ENCODE peak calls at places on chromosomes 6 and 20, in seven cellular contexts. W is left lung, G is lung, Y is cardiac muscle cell, S is PC-3, B is A549, T is pancreas. O is an unnamed sample. For H3K9me3, the result is how much of the 10 kb centered on the place peaks cover.

GRCh38 chr6:142341855-142342330 is 40.1 kb downstream of the ADGRG6 start:
- DNase-seq in W (no peak), G (no peak), Y (no peak), S (no peak), B (no peak), T (no peak), O (no peak)

GRCh38 chr6:113842165-113842564 is 15.0 kb upstream of the MARCKS start:
- DNase-seq in W (no peak), G (no peak), Y (no peak), S (no peak), B (no peak), T (no peak), O (no peak)

GRCh38 chr6:158290659-158291058 is 21.6 kb upstream of the TULP4 start:
- DNase-seq in W (no peak), G (no peak), Y (no peak), S (no peak), B (no peak), T (no peak), O (no peak)

GRCh38 chr6:26223677-26224546 is 136.7 kb downstream of the HFE start:
- DNase-seq in W (no peak), G (no peak), Y (peak), S (peak), B (peak), T (no peak), O (peak)

GRCh38 chr6:134195164-134195906 is 122.6 kb downstream of the SGK1 start:
- DNase-seq in W (no peak), G (no peak), Y (peak), S (no peak), B (no peak), T (no peak), O (no peak)

GRCh38 chr6:49202923-49203322 is 260.1 kb downstream of the MMUT start:
- DNase-seq in W (no peak), G (no peak), Y (peak), S (no peak), B (no peak), T (no peak), O (no peak)

GRCh38 chr6:37409501-37409900 is 23.5 kb upstream of the CMTR1 start:
- DNase-seq in W (no peak), G (no peak), Y (no peak), S (no peak), B (no peak), T (no peak), O (no peak)

GRCh38 chr6:36678488-36679042 is at the start of gene CDKN1A:
- DNase-seq in W (peak), G (peak), Y (peak), S (peak), B (peak), T (peak), O (peak)

GRCh38 chr6:11772109-11772830 is 6.3 kb downstream of the ADTRP start:
- DNase-seq in W (no peak), G (no peak), Y (peak), S (peak), B (peak), T (no peak), O (peak)

GRCh38 chr6:2168480-2168879 is 76.9 kb downstream of the GMDS start:
- DNase-seq in W (no peak), G (no peak), Y (no peak), S (no peak), B (no peak), T (no peak), O (no peak)

GRCh38 chr6:37713529-37714119 is 15.9 kb upstream of the MDGA1 start:
- DNase-seq in W (no peak), G (no peak), Y (peak), S (no peak), B (no peak), T (no peak), O (peak)

GRCh38 chr20:35225319-35226125 is 968 bp upstream of the MMP24 start:
- DNase-seq in W (no peak), G (no peak), Y (peak), S (no peak), B (no peak), T (no peak), O (no peak)

GRCh38 chr6:33896391-33897192 is 92.8 kb upstream of the MLN start:
- DNase-seq in W (peak), G (no peak), Y (peak), S (peak), B (no peak), T (no peak), O (no peak)

GRCh38 chr6:138036111-138036510 is 71.1 kb downstream of the PERP start:
- DNase-seq in W (no peak), G (no peak), Y (no peak), S (peak), B (no peak), T (no peak), O (no peak)

GRCh38 chr20:62312662-62312977 is 9.8 kb downstream of the ADRM1 start:
- DNase-seq in W (no peak), G (no peak), Y (no peak), S (no peak), B (no peak), T (no peak), O (no peak)

GRCh38 chr20:43537921-43538854 is 20.6 kb upstream of the SGK2 start:
- DNase-seq in W (no peak), G (peak), Y (peak), S (peak), B (peak), T (peak), O (peak)

GRCh38 chr20:45985573-45985972 is 13.6 kb upstream of the ZNF335 start:
- DNase-seq in W (no peak), G (no peak), Y (peak), S (no peak), B (peak), T (no peak), O (no peak)

GRCh38 chr6:148611213-148611612 is 135.6 kb upstream of the UST start:
- DNase-seq in W (no peak), G (peak), Y (peak), S (peak), B (no peak), T (no peak), O (no peak)

GRCh38 chr20:22430154-22430745 is 154.1 kb downstream of the FOXA2 start:
- DNase-seq in W (no peak), G (no peak), Y (peak), S (peak), B (peak), T (no peak), O (peak)

GRCh38 chr20:19304886-19305415 is 92.5 kb downstream of the SLC24A3 start:
- DNase-seq in W (no peak), G (no peak), Y (no peak), S (no peak), B (no peak), T (no peak), O (no peak)

GRCh38 chr6:2875840-2876207 is 27.3 kb downstream of the SERPINB9 start:
- DNase-seq in W (peak), G (peak), Y (peak), S (no peak), B (no peak), T (peak), O (no peak)

GRCh38 chr6:11196511-11197174 is 35.8 kb downstream of the NEDD9 start:
- DNase-seq in W (no peak), G (no peak), Y (peak), S (no peak), B (no peak), T (no peak), O (peak)

GRCh38 chr20:8223096-8223870 is 91.2 kb downstream of the PLCB1 start:
- DNase-seq in W (no peak), G (no peak), Y (peak), S (peak), B (peak), T (no peak), O (no peak)

GRCh38 chr6:136963259-136963658 is 41.2 kb downstream of the SLC35D3 start:
- DNase-seq in W (no peak), G (no peak), Y (no peak), S (no peak), B (no peak), T (no peak), O (no peak)

GRCh38 chr20:24393903-24394302 is 75.5 kb upstream of the SYNDIG1 start:
- DNase-seq in W (no peak), G (no peak), Y (no peak), S (no peak), B (no peak), T (no peak), O (no peak)

GRCh38 chr20:460707-461106 is 1.6 kb downstream of the TBC1D20 start:
- DNase-seq in W (no peak), G (no peak), Y (peak), S (no peak), B (no peak), T (no peak), O (no peak)

GRCh38 chr6:5058254-5058653 is 26.9 kb upstream of the PPP1R3G start:
- DNase-seq in W (no peak), G (no peak), Y (no peak), S (peak), B (no peak), T (no peak), O (no peak)

GRCh38 chr6:136539967-136540366 is 10.3 kb downstream of the MAP7 start:
- DNase-seq in W (no peak), G (no peak), Y (no peak), S (no peak), B (no peak), T (no peak), O (no peak)

GRCh38 chr20:50567860-50568548 is 57.8 kb downstream of the PTPN1 start:
- DNase-seq in W (no peak), G (peak), Y (no peak), S (no peak), B (no peak), T (no peak), O (no peak)

GRCh38 chr20:23349338-23350006 is 1.1 kb upstream of the NXT1 start:
- DNase-seq in W (no peak), G (peak), Y (no peak), S (peak), B (no peak), T (no peak), O (no peak)

GRCh38 chr20:25539742-25540201 is 45.6 kb downstream of the NINL start:
- DNase-seq in W (no peak), G (no peak), Y (peak), S (no peak), B (no peak), T (no peak), O (no peak)

GRCh38 chr20:44354979-44355502 is 458 bp upstream of the HNF4A start:
- DNase-seq in W (no peak), G (no peak), Y (no peak), S (no peak), B (peak), T (no peak), O (no peak)

GRCh38 chr20:62922451-62922921 is 3.8 kb downstream of the DIDO1 start:
- DNase-seq in W (no peak), G (no peak), Y (no peak), S (no peak), B (no peak), T (no peak), O (no peak)

GRCh38 chr6:431986-432385 is 40.4 kb downstream of the IRF4 start:
- DNase-seq in W (no peak), G (no peak), Y (no peak), S (no peak), B (no peak), T (no peak), O (no peak)

GRCh38 chr20:363319-364078 is 16.6 kb downstream of the NRSN2 start:
- DNase-seq in W (no peak), G (no peak), Y (no peak), S (peak), B (peak), T (no peak), O (no peak)

GRCh38 chr6:148857817-148858390 is 111.1 kb downstream of the UST start:
- DNase-seq in W (no peak), G (no peak), Y (peak), S (peak), B (no peak), T (no peak), O (peak)

GRCh38 chr6:5094327-5094726 is 9.2 kb downstream of the PPP1R3G start:
- DNase-seq in W (no peak), G (no peak), Y (peak), S (peak), B (no peak), T (no peak), O (peak)

GRCh38 chr20:57716202-57716601 is 6.4 kb upstream of the PMEPA1 start:
- DNase-seq in W (no peak), G (no peak), Y (peak), S (peak), B (no peak), T (no peak), O (no peak)

DNA sequence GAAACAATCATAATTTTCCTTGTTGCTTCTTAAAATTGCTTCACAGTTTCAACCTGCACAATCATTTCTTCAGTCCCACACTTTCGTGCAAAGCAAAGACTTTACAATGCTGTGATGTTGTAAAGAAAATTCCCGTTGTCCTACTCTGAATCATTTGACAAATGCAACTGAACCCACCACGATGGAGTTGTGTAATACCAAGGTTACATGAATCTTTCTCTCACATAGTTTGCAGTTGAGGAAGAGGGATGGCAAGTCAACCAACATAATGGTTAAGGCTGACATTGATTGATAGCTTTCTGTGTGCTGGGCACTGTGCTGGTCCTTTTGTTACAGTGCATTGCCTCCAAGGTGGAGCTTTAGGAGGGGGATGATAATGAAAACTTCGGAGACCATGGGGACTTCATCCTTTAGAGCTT is 96.7 kb downstream of the LY86 start:
- DNase-seq in W (no peak), G (no peak), Y (no peak), S (no peak), B (no peak), T (no peak), O (no peak)
- H3K9me3 ChIP-seq in W (under half), G (under half), Y (under half), S (under half), B (under half), T (under half), O (under half)

DNA sequence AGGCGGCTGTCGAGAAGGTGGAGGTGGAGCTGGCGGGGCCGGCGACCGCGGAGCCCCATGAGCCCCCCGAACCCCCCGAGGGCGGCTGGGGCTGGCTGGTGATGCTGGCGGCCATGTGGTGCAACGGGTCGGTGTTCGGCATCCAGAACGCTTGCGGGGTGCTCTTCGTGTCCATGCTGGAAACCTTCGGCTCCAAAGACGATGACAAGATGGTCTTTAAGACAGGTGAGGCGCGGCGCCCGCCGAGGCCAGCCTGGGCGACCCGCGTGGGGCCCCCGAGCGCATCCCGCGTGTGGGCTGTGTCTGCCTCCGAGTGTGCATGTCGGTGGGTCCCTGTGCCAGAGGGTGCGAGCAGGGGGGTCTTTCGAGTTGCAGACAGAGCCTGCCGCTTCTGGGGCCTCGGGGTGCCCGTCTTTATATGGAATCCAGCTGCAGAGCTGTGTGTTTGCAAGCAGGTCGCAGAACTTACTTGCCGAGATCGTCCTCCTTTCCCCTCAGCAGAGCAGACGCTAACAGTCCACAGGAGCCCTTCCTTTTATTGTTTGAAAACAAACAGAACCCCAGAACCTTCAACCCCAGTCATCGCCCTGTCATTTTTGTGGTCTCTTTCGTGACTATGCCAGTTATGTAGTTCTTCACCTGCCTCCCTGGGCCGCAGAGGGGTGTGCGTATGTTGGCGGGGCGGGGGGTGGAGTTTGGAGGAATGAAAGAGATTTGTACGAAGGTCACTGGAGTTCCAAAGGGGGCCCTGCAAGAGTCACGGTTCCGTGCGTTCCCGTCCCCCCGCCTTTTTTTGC is 766 bp downstream of the SLC16A10 start:
- DNase-seq in W (peak), G (peak), Y (peak), S (no peak), B (no peak), T (peak), O (peak)
- H3K27ac ChIP-seq in W (no peak), G (no peak), Y (no peak), S (no peak), B (peak), T (peak), O (no peak)

GRCh38 chr6:29946380-29946779 is 4.0 kb downstream of the HLA-A start:
- DNase-seq in W (no peak), G (no peak), Y (no peak), S (no peak), B (no peak), T (no peak), O (no peak)
- H3K4me3 ChIP-seq in W (peak), G (no peak), Y (no peak), S (no peak), B (no peak), T (no peak), O (no peak)

DNA sequence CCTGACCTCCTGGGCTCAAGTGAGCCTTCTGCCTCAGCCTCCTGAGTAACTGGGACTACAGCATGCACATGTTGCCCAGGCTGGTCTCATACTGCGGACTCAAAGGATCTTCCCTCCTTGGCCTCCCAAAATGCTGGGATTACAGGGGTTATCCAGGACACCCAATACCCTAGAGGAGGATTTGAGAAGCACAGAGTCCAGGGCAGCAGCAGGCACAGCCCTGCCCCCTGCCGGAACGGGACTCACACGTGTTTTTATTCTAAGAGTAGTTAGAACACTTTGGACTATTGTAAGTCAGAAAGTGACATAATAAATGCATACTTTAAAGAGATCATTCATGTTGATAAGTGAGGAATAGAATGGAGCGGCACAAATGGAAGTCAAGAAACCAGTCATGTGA is 80.2 kb downstream of the C6orf118 start:
- DNase-seq in W (no peak), G (no peak), Y (no peak), S (no peak), B (peak), T (no peak), O (no peak)
- H3K9me3 ChIP-seq in W (under half), G (under half), Y (under half), S (under half), B (under half), T (under half), O (under half)

DNA sequence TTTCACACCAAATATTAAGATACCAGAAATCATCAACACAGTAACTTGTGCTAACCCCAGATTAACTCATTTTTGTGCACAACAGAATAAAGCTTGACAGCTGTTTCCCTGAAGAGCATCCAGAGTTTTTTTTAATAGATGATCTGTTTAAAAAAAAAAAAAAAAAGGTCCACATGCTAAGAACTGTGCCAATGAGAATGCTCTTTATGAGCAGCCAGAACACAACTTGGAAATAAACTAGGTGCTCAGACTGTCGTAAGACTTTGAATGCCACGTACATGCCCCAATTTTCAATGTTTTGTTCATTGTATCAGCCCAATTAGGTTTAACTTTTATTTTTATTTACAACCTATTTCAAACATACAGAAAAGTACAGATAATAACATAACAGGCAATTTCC is 47.3 kb downstream of the STAU1 start:
- DNase-seq in W (no peak), G (no peak), Y (no peak), S (no peak), B (no peak), T (no peak), O (no peak)
- H3K27ac ChIP-seq in W (no peak), G (no peak), Y (no peak), S (no peak), B (no peak), T (no peak), O (no peak)

GRCh38 chr6:27599859-27600532 is 127.1 kb upstream of the ZNF184 start:
- DNase-seq in W (no peak), G (no peak), Y (no peak), S (no peak), B (no peak), T (no peak), O (no peak)

GRCh38 chr6:27601668-27602254 is 128.9 kb upstream of the ZNF184 start:
- DNase-seq in W (no peak), G (no peak), Y (peak), S (no peak), B (peak), T (no peak), O (no peak)

GRCh38 chr6:27608916-27609883 is 136.3 kb upstream of the ZNF184 start:
- DNase-seq in W (no peak), G (peak), Y (peak), S (peak), B (peak), T (no peak), O (no peak)

GRCh38 chr6:27605401-27606342 is 132.8 kb upstream of the ZNF184 start:
- DNase-seq in W (no peak), G (no peak), Y (peak), S (peak), B (peak), T (no peak), O (peak)

DNA sequence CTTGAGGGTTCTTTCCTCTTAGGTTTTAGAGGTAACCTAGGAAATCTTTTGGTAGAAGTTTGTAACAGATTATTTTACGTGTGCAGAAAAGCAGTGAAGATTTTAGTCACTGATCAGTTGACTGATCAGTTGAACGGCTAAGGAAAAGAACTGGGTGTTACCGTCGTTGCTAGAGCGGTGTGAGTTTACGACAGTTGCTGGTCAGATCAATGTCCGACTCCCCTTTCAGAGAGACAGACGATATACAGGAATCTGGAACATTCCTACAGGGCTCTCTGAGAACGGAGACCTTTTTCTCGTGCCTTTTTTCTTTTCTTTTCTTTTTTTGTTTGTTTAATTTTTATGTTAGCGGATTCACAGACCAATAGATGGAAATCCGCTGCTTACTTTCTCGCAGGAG is 132.1 kb upstream of the ZNF184 start:
- DNase-seq in W (no peak), G (no peak), Y (peak), S (no peak), B (peak), T (no peak), O (no peak)
- H3K4me3 ChIP-seq in W (no peak), G (no peak), Y (peak), S (no peak), B (peak), T (no peak), O (peak)

GRCh38 chr20:54197621-54198604 is 10.0 kb upstream of the PFDN4 start:
- DNase-seq in W (no peak), G (no peak), Y (peak), S (peak), B (peak), T (no peak), O (no peak)

GRCh38 chr20:54194724-54195438 is 13.0 kb upstream of the PFDN4 start:
- DNase-seq in W (no peak), G (no peak), Y (peak), S (peak), B (peak), T (no peak), O (no peak)

GRCh38 chr20:54195483-54196472 is 12.1 kb upstream of the PFDN4 start:
- DNase-seq in W (no peak), G (no peak), Y (no peak), S (no peak), B (peak), T (no peak), O (no peak)

GRCh38 chr20:54190200-54190599 is 16.4 kb upstream of the CYP24A1 start:
- DNase-seq in W (no peak), G (no peak), Y (peak), S (no peak), B (no peak), T (no peak), O (no peak)

GRCh38 chr20:54193817-54194216 is 14.1 kb upstream of the PFDN4 start:
- DNase-seq in W (no peak), G (no peak), Y (no peak), S (no peak), B (no peak), T (no peak), O (no peak)
- H3K9me3 ChIP-seq in W (under half), G (under half), Y (under half), S (under half), B (under half), T (under half), O (under half)